ENCODE peak calls at places on chromosomes 4 and X, in four cellular contexts. One of them, this sample, is unnamed.

GRCh38 chr4:537436-538264 is 38.4 kb downstream of the TMEM271 start:
- DNase-seq in SK-N-SH: no peak
- DNase-seq in GM12892: no peak
- DNase-seq in HepG2: no peak
- DNase-seq in this sample: no peak

GRCh38 chr4:19888587-19888986 is 363.1 kb upstream of the SLIT2 start:
- DNase-seq in SK-N-SH: no peak
- DNase-seq in GM12892: no peak
- DNase-seq in HepG2: no peak
- DNase-seq in this sample: no peak

GRCh38 chr4:88792268-88792781 is 94.7 kb upstream of the NAP1L5 start:
- DNase-seq in SK-N-SH: no peak
- DNase-seq in GM12892: no peak
- DNase-seq in HepG2: peak; percentile 9
- DNase-seq in this sample: no peak

GRCh38 chrX:1390621-1391369 is 1.1 kb downstream of the SLC25A6 start:
- DNase-seq in SK-N-SH: no peak
- DNase-seq in GM12892: no peak
- DNase-seq in HepG2: no peak
- DNase-seq in this sample: no peak

GRCh38 chr4:53963336-53963735 is 101.1 kb downstream of the CHIC2 start:
- DNase-seq in SK-N-SH: no peak
- DNase-seq in GM12892: no peak
- DNase-seq in HepG2: no peak
- DNase-seq in this sample: no peak

GRCh38 chr4:155220025-155220424 is 11.6 kb downstream of the NPY2R start:
- DNase-seq in SK-N-SH: no peak
- DNase-seq in GM12892: no peak
- DNase-seq in HepG2: no peak
- DNase-seq in this sample: no peak

GRCh38 chr4:127632420-127633403 is at the start of gene INTU:
- DNase-seq in SK-N-SH: peak; percentile 84
- DNase-seq in GM12892: no peak
- DNase-seq in HepG2: peak; percentile 93
- DNase-seq in this sample: no peak

GRCh38 chr4:26372525-26373172 is 51.8 kb downstream of the RBPJ start:
- DNase-seq in SK-N-SH: peak; percentile 51
- DNase-seq in GM12892: no peak
- DNase-seq in HepG2: peak; percentile 90
- DNase-seq in this sample: no peak

GRCh38 chrX:805988-806387 is 175.4 kb downstream of the SHOX start:
- DNase-seq in SK-N-SH: no peak
- DNase-seq in GM12892: no peak
- DNase-seq in HepG2: no peak
- DNase-seq in this sample: no peak

GRCh38 chr4:123667496-123667895 is 270.9 kb downstream of the SPRY1 start:
- DNase-seq in SK-N-SH: no peak
- DNase-seq in GM12892: no peak
- DNase-seq in HepG2: no peak
- DNase-seq in this sample: no peak

GRCh38 chr4:53551963-53552362 is 39.3 kb downstream of the LNX1 start:
- DNase-seq in SK-N-SH: no peak
- DNase-seq in GM12892: no peak
- DNase-seq in HepG2: no peak
- DNase-seq in this sample: no peak

GRCh38 chrX:24658421-24658820 is 11.3 kb upstream of the PCYT1B start:
- DNase-seq in SK-N-SH: no peak
- DNase-seq in GM12892: no peak
- DNase-seq in HepG2: no peak
- DNase-seq in this sample: no peak

GRCh38 chrX:56232221-56233082 is at the start of gene KLF8:
- DNase-seq in SK-N-SH: no peak
- DNase-seq in GM12892: peak; percentile 35
- DNase-seq in HepG2: no peak
- DNase-seq in this sample: no peak

GRCh38 chr4:138312536-138312911 is 70.4 kb upstream of the SLC7A11 start:
- DNase-seq in SK-N-SH: no peak
- DNase-seq in GM12892: no peak
- DNase-seq in HepG2: no peak
- DNase-seq in this sample: no peak

GRCh38 chrX:39336709-39337294 is 535.5 kb downstream of the MID1IP1 start:
- DNase-seq in SK-N-SH: no peak
- DNase-seq in GM12892: no peak
- DNase-seq in HepG2: no peak
- DNase-seq in this sample: no peak

DNA sequence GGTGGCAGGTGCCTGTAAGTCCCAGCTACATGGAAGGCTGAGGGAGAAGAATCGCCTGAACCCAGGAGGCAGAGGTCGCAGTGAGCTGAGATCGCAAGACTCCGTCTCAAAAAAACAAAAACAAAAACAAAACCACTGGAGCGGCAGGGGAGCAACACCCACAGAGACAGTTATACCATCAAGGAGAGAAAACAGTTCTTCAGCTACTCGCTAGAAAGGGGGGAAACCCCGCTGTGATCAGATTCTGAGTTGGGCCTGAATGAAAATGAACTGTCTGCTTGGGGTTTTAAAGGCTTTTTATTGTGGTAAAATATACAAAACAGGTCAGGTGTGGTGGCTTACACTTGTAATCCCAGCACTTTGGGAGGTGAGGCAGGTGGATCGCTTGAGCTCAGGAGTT is 16.8 kb upstream of the IRAK1 start:
- DNase-seq in SK-N-SH: no peak
- DNase-seq in GM12892: no peak
- DNase-seq in HepG2: no peak
- DNase-seq in this sample: no peak
- TF ChIP-seq TAF1 in SK-N-SH: no peak
- TF ChIP-seq TAF1 in GM12892: no peak
- TF ChIP-seq TAF1 in HepG2: no peak
- TF ChIP-seq TAF1 in this sample: no peak

GRCh38 chr4:111174331-111174730 is 551.5 kb upstream of the PITX2 start:
- DNase-seq in SK-N-SH: no peak
- DNase-seq in GM12892: no peak
- DNase-seq in HepG2: no peak
- DNase-seq in this sample: no peak

GRCh38 chr4:111178231-111178630 is 555.4 kb upstream of the PITX2 start:
- DNase-seq in SK-N-SH: no peak
- DNase-seq in GM12892: no peak
- DNase-seq in HepG2: no peak
- DNase-seq in this sample: no peak
- TF ChIP-seq TAF1 in SK-N-SH: no peak
- TF ChIP-seq TAF1 in GM12892: no peak
- TF ChIP-seq TAF1 in HepG2: no peak
- TF ChIP-seq TAF1 in this sample: no peak

DNA sequence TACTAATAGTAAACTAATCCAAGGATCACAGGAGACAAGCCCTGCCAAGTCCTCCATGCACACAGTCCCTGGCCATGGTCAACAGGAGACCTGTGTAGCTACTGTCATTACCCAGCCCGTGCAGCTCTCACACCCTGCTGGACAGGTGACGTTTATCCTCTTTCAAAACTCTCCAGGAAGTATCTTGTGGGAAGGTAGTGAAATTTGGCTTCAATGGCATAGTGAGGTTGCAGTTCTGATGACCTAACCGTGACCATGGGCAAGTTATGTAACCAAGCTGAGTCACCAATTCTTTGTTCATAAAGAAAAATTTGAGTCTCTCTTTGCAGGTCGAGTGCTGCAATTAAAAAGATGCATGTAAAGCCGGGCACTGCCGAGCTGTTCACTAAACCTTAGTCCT is 11.3 kb upstream of the SLC2A9 start:
- DNase-seq in SK-N-SH: no peak
- DNase-seq in GM12892: no peak
- DNase-seq in HepG2: peak; percentile 73
- DNase-seq in this sample: no peak
- TF ChIP-seq TAF1 in SK-N-SH: no peak
- TF ChIP-seq TAF1 in GM12892: no peak
- TF ChIP-seq TAF1 in HepG2: no peak
- TF ChIP-seq TAF1 in this sample: no peak

DNA sequence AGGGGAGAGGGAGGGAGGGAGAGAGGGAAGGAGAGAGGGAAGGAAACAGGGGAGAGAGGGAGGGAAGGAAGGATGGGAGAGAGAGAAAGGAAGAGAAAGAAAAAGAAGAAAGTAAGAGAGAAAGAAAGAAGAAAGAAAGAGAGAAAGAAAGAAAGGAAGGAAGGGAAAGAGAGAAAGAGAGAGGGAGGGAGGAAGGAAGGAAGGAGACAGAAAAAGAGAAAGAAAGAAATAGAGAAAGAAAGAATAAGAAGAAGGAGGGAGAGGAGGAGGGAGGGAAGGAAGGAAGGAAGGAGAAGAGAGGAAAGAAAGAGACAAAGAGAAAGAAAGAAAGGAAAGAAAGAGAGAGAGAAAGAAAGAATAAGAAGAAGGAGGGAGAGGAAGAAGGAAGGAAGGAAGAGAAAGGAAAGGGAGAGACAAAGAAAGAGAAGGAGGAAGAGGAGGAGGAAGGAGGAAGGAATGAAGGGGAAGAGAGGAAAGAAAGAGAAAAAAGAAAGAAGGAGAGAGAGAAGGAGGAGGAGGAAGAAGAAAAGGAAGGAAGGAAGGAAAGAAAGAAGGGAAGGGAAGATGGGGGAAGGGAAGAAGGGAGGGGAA is 189.6 kb downstream of the PARM1 start:
- DNase-seq in SK-N-SH: no peak
- DNase-seq in GM12892: no peak
- DNase-seq in HepG2: no peak
- DNase-seq in this sample: no peak
- TF ChIP-seq TAF1 in SK-N-SH: no peak
- TF ChIP-seq TAF1 in GM12892: no peak
- TF ChIP-seq TAF1 in HepG2: no peak
- TF ChIP-seq TAF1 in this sample: no peak

DNA sequence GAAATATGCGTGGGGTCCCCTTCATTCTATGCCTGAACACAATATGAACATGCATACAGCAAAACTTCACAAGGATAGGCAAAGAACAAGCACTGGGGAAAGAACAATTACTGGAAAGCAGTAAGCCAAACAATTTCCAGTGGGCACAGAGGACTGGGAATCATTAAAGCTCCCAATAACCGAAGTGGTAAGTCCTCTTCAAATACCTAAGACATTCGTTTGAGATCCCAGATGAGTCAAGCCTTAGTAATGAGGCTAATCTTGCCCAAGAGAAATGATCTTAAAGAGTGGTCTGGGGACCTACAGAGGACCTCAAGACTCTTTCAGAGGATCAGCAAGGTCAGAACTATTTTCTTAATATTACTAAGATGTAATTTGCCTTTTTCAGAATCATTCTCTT is 28.6 kb downstream of the ANAPC10 start:
- DNase-seq in SK-N-SH: no peak
- DNase-seq in GM12892: no peak
- DNase-seq in HepG2: no peak
- DNase-seq in this sample: no peak
- TF ChIP-seq TAF1 in SK-N-SH: no peak
- TF ChIP-seq TAF1 in GM12892: no peak
- TF ChIP-seq TAF1 in HepG2: no peak
- TF ChIP-seq TAF1 in this sample: no peak

GRCh38 chr4:98935633-98936032 is 6.7 kb upstream of the EIF4E start:
- DNase-seq in SK-N-SH: no peak
- DNase-seq in GM12892: no peak
- DNase-seq in HepG2: peak; percentile 14
- DNase-seq in this sample: no peak
- TF ChIP-seq TAF1 in SK-N-SH: no peak
- TF ChIP-seq TAF1 in GM12892: no peak
- TF ChIP-seq TAF1 in HepG2: no peak
- TF ChIP-seq TAF1 in this sample: no peak

DNA sequence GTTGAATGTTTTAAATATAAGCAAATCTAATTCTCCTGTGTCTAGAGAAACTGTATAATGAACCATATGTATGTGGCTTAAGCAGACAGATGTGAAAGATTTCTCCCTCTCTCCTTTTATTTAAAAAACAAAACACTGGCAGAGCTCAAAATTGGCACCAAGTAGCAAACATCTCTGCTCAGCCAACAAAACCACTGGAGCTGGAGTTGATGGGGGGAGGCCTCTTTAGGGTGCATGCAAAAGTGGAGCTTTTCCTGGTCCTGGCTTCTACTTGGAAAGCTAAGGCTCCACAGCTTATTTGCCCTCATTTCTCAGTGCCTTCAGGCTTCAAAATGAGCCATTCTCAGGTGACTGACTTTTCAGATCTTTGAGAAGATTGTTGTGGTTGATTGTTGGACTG is 95.6 kb downstream of the REPS2 start:
- DNase-seq in SK-N-SH: no peak
- DNase-seq in GM12892: no peak
- DNase-seq in HepG2: no peak
- DNase-seq in this sample: no peak
- TF ChIP-seq TAF1 in SK-N-SH: no peak
- TF ChIP-seq TAF1 in GM12892: no peak
- TF ChIP-seq TAF1 in HepG2: no peak
- TF ChIP-seq TAF1 in this sample: no peak

GRCh38 chr4:108080752-108081151 is 88.0 kb downstream of the LEF1 start:
- DNase-seq in SK-N-SH: no peak
- DNase-seq in GM12892: no peak
- DNase-seq in HepG2: no peak
- DNase-seq in this sample: no peak
- TF ChIP-seq TAF1 in SK-N-SH: no peak
- TF ChIP-seq TAF1 in GM12892: no peak
- TF ChIP-seq TAF1 in HepG2: no peak
- TF ChIP-seq TAF1 in this sample: no peak

GRCh38 chrX:114462266-114462665 is 121.6 kb upstream of the HTR2C start:
- DNase-seq in SK-N-SH: no peak
- DNase-seq in GM12892: no peak
- DNase-seq in HepG2: no peak
- DNase-seq in this sample: no peak

GRCh38 chrX:114465689-114466088 is 118.2 kb upstream of the HTR2C start:
- DNase-seq in SK-N-SH: no peak
- DNase-seq in GM12892: no peak
- DNase-seq in HepG2: no peak
- DNase-seq in this sample: no peak
- TF ChIP-seq TAF1 in SK-N-SH: no peak
- TF ChIP-seq TAF1 in GM12892: no peak
- TF ChIP-seq TAF1 in HepG2: no peak
- TF ChIP-seq TAF1 in this sample: no peak